ENCODE peak calls at places on chromosomes 4 and X, in nine cellular contexts. One of them, this sample, is unnamed.

GRCh38 chr4:163744861-163745260 is 250.4 kb downstream of the TMA16 start:
- DNase-seq in fibroblast of mammary gland: no peak
- DNase-seq in effector memory CD4-positive, alpha-beta T cell: no peak
- DNase-seq in dorsolateral prefrontal cortex: no peak
- DNase-seq in H7: no peak
- DNase-seq in naive thymus-derived CD4-positive, alpha-beta T cell: no peak
- DNase-seq in NT2/D1: no peak
- DNase-seq in upper lobe of right lung: no peak
- DNase-seq in left ventricle myocardium inferior: no peak
- DNase-seq in this sample: no peak

GRCh38 chr4:34732170-34732569 is 1512.1 kb downstream of the ARAP2 start:
- DNase-seq in dorsolateral prefrontal cortex: no peak
- DNase-seq in fibroblast of mammary gland: no peak
- DNase-seq in naive thymus-derived CD4-positive, alpha-beta T cell: no peak
- DNase-seq in NT2/D1: no peak
- DNase-seq in H7: no peak
- DNase-seq in upper lobe of right lung: no peak
- DNase-seq in effector memory CD4-positive, alpha-beta T cell: no peak
- DNase-seq in left ventricle myocardium inferior: no peak
- DNase-seq in this sample: no peak

GRCh38 chr4:85761803-85762202 is 286.9 kb downstream of the ARHGAP24 start:
- DNase-seq in upper lobe of right lung: no peak
- DNase-seq in H7: no peak
- DNase-seq in fibroblast of mammary gland: peak; percentile 76
- DNase-seq in NT2/D1: no peak
- DNase-seq in left ventricle myocardium inferior: no peak
- DNase-seq in naive thymus-derived CD4-positive, alpha-beta T cell: no peak
- DNase-seq in dorsolateral prefrontal cortex: no peak
- DNase-seq in effector memory CD4-positive, alpha-beta T cell: no peak
- DNase-seq in this sample: peak; percentile 45

GRCh38 chr4:77072195-77072753 is 3.5 kb downstream of the CCNI start:
- DNase-seq in upper lobe of right lung: no peak
- DNase-seq in H7: no peak
- DNase-seq in left ventricle myocardium inferior: no peak
- DNase-seq in naive thymus-derived CD4-positive, alpha-beta T cell: peak; percentile 22
- DNase-seq in dorsolateral prefrontal cortex: no peak
- DNase-seq in fibroblast of mammary gland: no peak
- DNase-seq in effector memory CD4-positive, alpha-beta T cell: peak; percentile 43
- DNase-seq in NT2/D1: no peak
- DNase-seq in this sample: no peak

GRCh38 chrX:91122141-91122540 is 312.5 kb upstream of the PABPC5 start:
- DNase-seq in effector memory CD4-positive, alpha-beta T cell: no peak
- DNase-seq in dorsolateral prefrontal cortex: no peak
- DNase-seq in H7: no peak
- DNase-seq in naive thymus-derived CD4-positive, alpha-beta T cell: no peak
- DNase-seq in left ventricle myocardium inferior: no peak
- DNase-seq in upper lobe of right lung: no peak
- DNase-seq in fibroblast of mammary gland: no peak
- DNase-seq in NT2/D1: no peak
- DNase-seq in this sample: no peak

GRCh38 chr4:101439926-101440325 is 92.6 kb upstream of the PPP3CA start:
- DNase-seq in fibroblast of mammary gland: peak; percentile 69
- DNase-seq in left ventricle myocardium inferior: no peak
- DNase-seq in effector memory CD4-positive, alpha-beta T cell: no peak
- DNase-seq in NT2/D1: no peak
- DNase-seq in naive thymus-derived CD4-positive, alpha-beta T cell: no peak
- DNase-seq in H7: no peak
- DNase-seq in upper lobe of right lung: no peak
- DNase-seq in dorsolateral prefrontal cortex: no peak
- DNase-seq in this sample: peak; percentile 7

GRCh38 chr4:110073045-110073845 is 125.2 kb downstream of the ELOVL6 start:
- DNase-seq in upper lobe of right lung: no peak
- DNase-seq in fibroblast of mammary gland: no peak
- DNase-seq in naive thymus-derived CD4-positive, alpha-beta T cell: no peak
- DNase-seq in NT2/D1: no peak
- DNase-seq in effector memory CD4-positive, alpha-beta T cell: no peak
- DNase-seq in H7: no peak
- DNase-seq in dorsolateral prefrontal cortex: no peak
- DNase-seq in left ventricle myocardium inferior: peak; percentile 29
- DNase-seq in this sample: no peak

GRCh38 chr4:141636771-141637460 is 533 bp downstream of the IL15 start:
- DNase-seq in dorsolateral prefrontal cortex: no peak
- DNase-seq in H7: peak; percentile 77
- DNase-seq in effector memory CD4-positive, alpha-beta T cell: no peak
- DNase-seq in naive thymus-derived CD4-positive, alpha-beta T cell: peak; percentile 13
- DNase-seq in NT2/D1: no peak
- DNase-seq in left ventricle myocardium inferior: peak; percentile 26
- DNase-seq in fibroblast of mammary gland: peak; percentile 40
- DNase-seq in upper lobe of right lung: peak; percentile 77
- DNase-seq in this sample: peak; percentile 78

GRCh38 chr4:184348311-184349233 is 125.8 kb downstream of the IRF2 start:
- DNase-seq in NT2/D1: no peak
- DNase-seq in effector memory CD4-positive, alpha-beta T cell: no peak
- DNase-seq in naive thymus-derived CD4-positive, alpha-beta T cell: no peak
- DNase-seq in dorsolateral prefrontal cortex: no peak
- DNase-seq in upper lobe of right lung: no peak
- DNase-seq in left ventricle myocardium inferior: peak; percentile 43
- DNase-seq in H7: no peak
- DNase-seq in fibroblast of mammary gland: no peak
- DNase-seq in this sample: no peak

GRCh38 chrX:50723006-50723405 is 91.0 kb downstream of the SHROOM4 start:
- DNase-seq in H7: no peak
- DNase-seq in naive thymus-derived CD4-positive, alpha-beta T cell: no peak
- DNase-seq in upper lobe of right lung: no peak
- DNase-seq in NT2/D1: no peak
- DNase-seq in dorsolateral prefrontal cortex: no peak
- DNase-seq in left ventricle myocardium inferior: no peak
- DNase-seq in effector memory CD4-positive, alpha-beta T cell: no peak
- DNase-seq in fibroblast of mammary gland: no peak
- DNase-seq in this sample: no peak

GRCh38 chrX:136768469-136769084 is 12.2 kb downstream of the ARHGEF6 start:
- DNase-seq in fibroblast of mammary gland: peak; percentile 96
- DNase-seq in dorsolateral prefrontal cortex: no peak
- DNase-seq in upper lobe of right lung: no peak
- DNase-seq in H7: peak; percentile 49
- DNase-seq in left ventricle myocardium inferior: peak; percentile 22
- DNase-seq in effector memory CD4-positive, alpha-beta T cell: peak; percentile 26
- DNase-seq in NT2/D1: no peak
- DNase-seq in naive thymus-derived CD4-positive, alpha-beta T cell: no peak
- DNase-seq in this sample: peak; percentile 92

GRCh38 chr4:89847571-89848325 is 10.8 kb upstream of the SNCA start:
- DNase-seq in left ventricle myocardium inferior: no peak
- DNase-seq in naive thymus-derived CD4-positive, alpha-beta T cell: no peak
- DNase-seq in fibroblast of mammary gland: no peak
- DNase-seq in dorsolateral prefrontal cortex: no peak
- DNase-seq in NT2/D1: no peak
- DNase-seq in effector memory CD4-positive, alpha-beta T cell: no peak
- DNase-seq in H7: no peak
- DNase-seq in upper lobe of right lung: no peak
- DNase-seq in this sample: no peak

GRCh38 chrX:140701480-140701879 is 8.1 kb upstream of the LINC00632 start:
- DNase-seq in H7: no peak
- DNase-seq in left ventricle myocardium inferior: no peak
- DNase-seq in NT2/D1: no peak
- DNase-seq in dorsolateral prefrontal cortex: no peak
- DNase-seq in effector memory CD4-positive, alpha-beta T cell: no peak
- DNase-seq in naive thymus-derived CD4-positive, alpha-beta T cell: no peak
- DNase-seq in fibroblast of mammary gland: peak; percentile 18
- DNase-seq in upper lobe of right lung: no peak
- DNase-seq in this sample: peak; percentile 2

GRCh38 chrX:151004085-151004484 is 20.9 kb downstream of the HMGB3 start:
- DNase-seq in upper lobe of right lung: no peak
- DNase-seq in NT2/D1: no peak
- DNase-seq in naive thymus-derived CD4-positive, alpha-beta T cell: no peak
- DNase-seq in effector memory CD4-positive, alpha-beta T cell: no peak
- DNase-seq in dorsolateral prefrontal cortex: no peak
- DNase-seq in fibroblast of mammary gland: peak; percentile 10
- DNase-seq in H7: peak; percentile 43
- DNase-seq in left ventricle myocardium inferior: no peak
- DNase-seq in this sample: no peak

GRCh38 chr4:84578540-84579409 is 4.2 kb upstream of the CDS1 start:
- DNase-seq in dorsolateral prefrontal cortex: no peak
- DNase-seq in H7: no peak
- DNase-seq in NT2/D1: no peak
- DNase-seq in left ventricle myocardium inferior: no peak
- DNase-seq in fibroblast of mammary gland: peak; percentile 68
- DNase-seq in upper lobe of right lung: no peak
- DNase-seq in effector memory CD4-positive, alpha-beta T cell: no peak
- DNase-seq in naive thymus-derived CD4-positive, alpha-beta T cell: peak; percentile 4
- DNase-seq in this sample: peak; percentile 67

GRCh38 chr4:54657556-54658313 is at the start of gene KIT:
- DNase-seq in effector memory CD4-positive, alpha-beta T cell: no peak
- DNase-seq in NT2/D1: peak; percentile 66
- DNase-seq in upper lobe of right lung: peak; percentile 72
- DNase-seq in fibroblast of mammary gland: no peak
- DNase-seq in naive thymus-derived CD4-positive, alpha-beta T cell: no peak
- DNase-seq in H7: peak; percentile 95
- DNase-seq in left ventricle myocardium inferior: peak; percentile 33
- DNase-seq in dorsolateral prefrontal cortex: no peak
- DNase-seq in this sample: peak; percentile 81

GRCh38 chrX:150572206-150572605 is 3.8 kb downstream of the MTM1 start:
- DNase-seq in naive thymus-derived CD4-positive, alpha-beta T cell: no peak
- DNase-seq in NT2/D1: no peak
- DNase-seq in dorsolateral prefrontal cortex: no peak
- DNase-seq in effector memory CD4-positive, alpha-beta T cell: no peak
- DNase-seq in upper lobe of right lung: no peak
- DNase-seq in H7: no peak
- DNase-seq in fibroblast of mammary gland: no peak
- DNase-seq in left ventricle myocardium inferior: no peak
- DNase-seq in this sample: no peak

GRCh38 chr4:19958849-19959248 is 292.9 kb upstream of the SLIT2 start:
- DNase-seq in naive thymus-derived CD4-positive, alpha-beta T cell: no peak
- DNase-seq in fibroblast of mammary gland: no peak
- DNase-seq in H7: no peak
- DNase-seq in NT2/D1: no peak
- DNase-seq in effector memory CD4-positive, alpha-beta T cell: no peak
- DNase-seq in dorsolateral prefrontal cortex: no peak
- DNase-seq in left ventricle myocardium inferior: no peak
- DNase-seq in upper lobe of right lung: no peak
- DNase-seq in this sample: no peak
- H3K4me3 ChIP-seq in naive thymus-derived CD4-positive, alpha-beta T cell: no peak overlapping the region
- H3K4me3 ChIP-seq in fibroblast of mammary gland: no peak overlapping the region
- H3K4me3 ChIP-seq in H7: no peak overlapping the region
- H3K4me3 ChIP-seq in NT2/D1: no peak overlapping the region
- H3K4me3 ChIP-seq in effector memory CD4-positive, alpha-beta T cell: no peak overlapping the region
- H3K4me3 ChIP-seq in dorsolateral prefrontal cortex: no peak overlapping the region
- H3K4me3 ChIP-seq in left ventricle myocardium inferior: no peak overlapping the region
- H3K4me3 ChIP-seq in upper lobe of right lung: no peak overlapping the region
- H3K4me3 ChIP-seq in this sample: no peak overlapping the region

GRCh38 chr4:151674804-151675290 is 86.0 kb downstream of the GATB start:
- DNase-seq in dorsolateral prefrontal cortex: peak; percentile 55
- DNase-seq in naive thymus-derived CD4-positive, alpha-beta T cell: no peak
- DNase-seq in H7: peak; percentile 90
- DNase-seq in NT2/D1: no peak
- DNase-seq in upper lobe of right lung: peak; percentile 78
- DNase-seq in left ventricle myocardium inferior: no peak
- DNase-seq in effector memory CD4-positive, alpha-beta T cell: no peak
- DNase-seq in fibroblast of mammary gland: peak; percentile 45
- DNase-seq in this sample: peak; percentile 70
- H3K4me3 ChIP-seq in dorsolateral prefrontal cortex: peak overlapping the region; percentile 40
- H3K4me3 ChIP-seq in naive thymus-derived CD4-positive, alpha-beta T cell: no peak overlapping the region
- H3K4me3 ChIP-seq in H7: no peak overlapping the region
- H3K4me3 ChIP-seq in NT2/D1: no peak overlapping the region
- H3K4me3 ChIP-seq in upper lobe of right lung: peak overlapping the region; percentile 32
- H3K4me3 ChIP-seq in left ventricle myocardium inferior: peak overlapping the region; percentile 56
- H3K4me3 ChIP-seq in effector memory CD4-positive, alpha-beta T cell: no peak overlapping the region
- H3K4me3 ChIP-seq in fibroblast of mammary gland: no peak overlapping the region
- H3K4me3 ChIP-seq in this sample: no peak overlapping the region

DNA sequence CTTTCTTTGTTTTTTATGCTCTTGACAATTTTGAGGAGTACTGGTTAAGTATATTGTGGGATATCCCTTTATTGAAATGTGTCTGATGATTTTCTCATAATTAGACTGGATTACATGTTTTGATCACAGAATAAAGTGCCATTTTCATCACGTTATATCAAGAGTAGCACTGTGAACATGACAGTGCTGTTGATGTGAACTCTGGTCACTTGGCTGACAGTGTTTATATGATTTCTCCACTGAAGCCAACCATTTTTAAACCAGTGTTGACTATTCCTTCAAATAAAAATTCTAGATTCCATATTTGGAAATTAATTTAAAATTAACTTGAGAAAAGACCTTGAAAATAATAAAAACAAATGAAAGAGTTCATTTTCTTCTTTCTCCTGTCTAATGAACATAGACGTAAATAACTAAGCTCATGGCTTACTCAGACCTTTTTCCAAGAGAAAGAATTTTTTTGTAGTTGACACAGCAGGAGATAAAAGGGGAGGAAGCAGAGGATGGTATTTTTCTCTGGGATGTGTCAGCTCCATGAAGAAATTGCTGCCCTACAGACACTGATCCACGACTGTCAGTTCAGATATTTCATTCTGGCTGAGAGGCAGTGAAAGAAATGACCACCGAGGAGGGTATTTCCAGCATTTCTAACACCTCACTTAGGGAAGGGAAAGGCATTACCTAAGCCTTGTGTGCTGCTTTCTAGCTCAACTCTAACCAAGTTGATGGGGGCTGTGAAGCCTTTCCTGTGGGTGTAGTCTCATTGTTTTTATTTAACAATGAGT is 150.9 kb upstream of the ANK2 start:
- DNase-seq in left ventricle myocardium inferior: no peak
- DNase-seq in NT2/D1: no peak
- DNase-seq in fibroblast of mammary gland: no peak
- DNase-seq in upper lobe of right lung: no peak
- DNase-seq in effector memory CD4-positive, alpha-beta T cell: no peak
- DNase-seq in H7: no peak
- DNase-seq in dorsolateral prefrontal cortex: no peak
- DNase-seq in naive thymus-derived CD4-positive, alpha-beta T cell: no peak
- DNase-seq in this sample: no peak
- H3K4me3 ChIP-seq in left ventricle myocardium inferior: no peak overlapping the region
- H3K4me3 ChIP-seq in NT2/D1: no peak overlapping the region
- H3K4me3 ChIP-seq in fibroblast of mammary gland: no peak overlapping the region
- H3K4me3 ChIP-seq in upper lobe of right lung: no peak overlapping the region
- H3K4me3 ChIP-seq in effector memory CD4-positive, alpha-beta T cell: no peak overlapping the region
- H3K4me3 ChIP-seq in H7: no peak overlapping the region
- H3K4me3 ChIP-seq in dorsolateral prefrontal cortex: no peak overlapping the region
- H3K4me3 ChIP-seq in naive thymus-derived CD4-positive, alpha-beta T cell: no peak overlapping the region
- H3K4me3 ChIP-seq in this sample: no peak overlapping the region

DNA sequence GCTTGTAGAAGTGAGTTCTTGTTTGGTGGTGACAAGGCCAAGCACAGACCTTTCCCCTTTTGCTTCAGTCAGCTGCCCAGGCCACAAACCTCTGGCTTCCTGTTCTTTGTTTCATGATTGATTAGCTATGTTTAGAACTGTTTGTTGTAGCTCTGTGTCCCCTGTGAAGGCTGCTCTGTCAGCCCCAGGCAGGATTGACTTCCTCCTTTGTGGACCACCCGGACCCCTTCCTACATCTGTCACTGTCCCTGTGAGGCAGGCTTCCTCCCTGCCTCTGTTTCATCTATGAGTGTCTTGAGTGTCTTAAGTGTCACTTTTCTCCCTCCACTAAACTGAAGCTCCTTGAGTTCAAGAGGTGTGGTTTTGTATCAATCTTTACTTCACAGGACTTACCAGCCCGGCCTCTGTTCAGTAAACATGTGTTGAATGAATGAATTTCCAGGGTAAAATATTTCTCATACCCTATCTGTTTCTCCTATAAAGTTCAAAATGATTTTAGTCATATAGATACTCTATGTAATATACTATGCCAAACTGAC is 83.5 kb downstream of the ZNF674 start:
- DNase-seq in H7: no peak
- DNase-seq in left ventricle myocardium inferior: no peak
- DNase-seq in fibroblast of mammary gland: no peak
- DNase-seq in dorsolateral prefrontal cortex: no peak
- DNase-seq in upper lobe of right lung: no peak
- DNase-seq in effector memory CD4-positive, alpha-beta T cell: no peak
- DNase-seq in NT2/D1: no peak
- DNase-seq in naive thymus-derived CD4-positive, alpha-beta T cell: no peak
- DNase-seq in this sample: no peak
- H3K4me3 ChIP-seq in H7: no peak overlapping the region
- H3K4me3 ChIP-seq in left ventricle myocardium inferior: no peak overlapping the region
- H3K4me3 ChIP-seq in fibroblast of mammary gland: no peak overlapping the region
- H3K4me3 ChIP-seq in dorsolateral prefrontal cortex: no peak overlapping the region
- H3K4me3 ChIP-seq in upper lobe of right lung: no peak overlapping the region
- H3K4me3 ChIP-seq in effector memory CD4-positive, alpha-beta T cell: no peak overlapping the region
- H3K4me3 ChIP-seq in NT2/D1: no peak overlapping the region
- H3K4me3 ChIP-seq in naive thymus-derived CD4-positive, alpha-beta T cell: no peak overlapping the region
- H3K4me3 ChIP-seq in this sample: no peak overlapping the region

This sample was measured in foreskin fibroblast.